ENCODE peak calls at places on chromosomes 6 and 20, in six cellular contexts. C, V, F, L, R and U are unnamed samples.

GRCh38 chr6:52216932-52217331 is 27.4 kb downstream of the IL17F start:
- DNase-seq in C (no peak), V (no peak), F (no peak), L (no peak), R (no peak), U (no peak)

GRCh38 chr6:110878751-110879539 is 4.4 kb downstream of the AMD1 start:
- DNase-seq in C (no peak), V (peak), F (peak), L (peak), R (no peak), U (no peak)

GRCh38 chr20:2242678-2243077 is 53.1 kb upstream of the TGM3 start:
- DNase-seq in C (no peak), V (no peak), F (no peak), L (no peak), R (no peak), U (no peak)

GRCh38 chr6:105872244-105872643 is 213.9 kb upstream of the PRDM1 start:
- DNase-seq in C (no peak), V (no peak), F (no peak), L (no peak), R (no peak), U (no peak)

GRCh38 chr6:161429921-161430490 is 156.1 kb upstream of the AGPAT4 start:
- DNase-seq in C (no peak), V (no peak), F (no peak), L (peak), R (no peak), U (no peak)

GRCh38 chr20:19022791-19023448 is 189.5 kb upstream of the SLC24A3 start:
- DNase-seq in C (no peak), V (no peak), F (no peak), L (no peak), R (no peak), U (no peak)

GRCh38 chr20:1401431-1401907 is 8.6 kb upstream of the FKBP1A start:
- DNase-seq in C (no peak), V (no peak), F (no peak), L (no peak), R (no peak), U (no peak)

GRCh38 chr6:98941319-98941718 is 6.4 kb downstream of the FBXL4 start:
- DNase-seq in C (no peak), V (no peak), F (no peak), L (peak), R (no peak), U (no peak)

GRCh38 chr6:21331221-21331620 is 262.3 kb upstream of the SOX4 start:
- DNase-seq in C (peak), V (no peak), F (no peak), L (no peak), R (no peak), U (no peak)

GRCh38 chr6:21327326-21328140 is 266.0 kb upstream of the SOX4 start:
- DNase-seq in C (no peak), V (no peak), F (no peak), L (no peak), R (no peak), U (no peak)

GRCh38 chr6:21337263-21337662 is 256.3 kb upstream of the SOX4 start:
- DNase-seq in C (no peak), V (no peak), F (no peak), L (no peak), R (no peak), U (no peak)

GRCh38 chr6:21333715-21334114 is 259.8 kb upstream of the SOX4 start:
- DNase-seq in C (no peak), V (no peak), F (no peak), L (no peak), R (no peak), U (no peak)

GRCh38 chr6:21332077-21332476 is 261.5 kb upstream of the SOX4 start:
- DNase-seq in C (no peak), V (no peak), F (no peak), L (no peak), R (no peak), U (no peak)
- TF ChIP-seq CTCF in C (no peak), V (no peak), F (peak), L (no peak), R (no peak), U (no peak)

GRCh38 chr6:3162067-3162497 is 4.7 kb upstream of the TUBB2A start:
- DNase-seq in C (peak), V (no peak), F (no peak), L (peak), R (no peak), U (no peak)
- TF ChIP-seq CTCF in C (no peak), V (no peak), F (no peak), L (no peak), R (no peak), U (no peak)

GRCh38 chr6:4466260-4466659 is 309.9 kb upstream of the CDYL start:
- DNase-seq in C (peak), V (no peak), F (no peak), L (no peak), R (no peak), U (no peak)

GRCh38 chr6:4472222-4472621 is 304.0 kb upstream of the CDYL start:
- DNase-seq in C (no peak), V (no peak), F (no peak), L (no peak), R (no peak), U (no peak)

GRCh38 chr6:4464638-4465037 is 311.6 kb upstream of the CDYL start:
- DNase-seq in C (no peak), V (no peak), F (no peak), L (no peak), R (no peak), U (no peak)

GRCh38 chr6:4470698-4471210 is 305.4 kb upstream of the CDYL start:
- DNase-seq in C (no peak), V (no peak), F (no peak), L (no peak), R (no peak), U (no peak)

GRCh38 chr6:4466769-4467480 is 309.3 kb upstream of the CDYL start:
- DNase-seq in C (no peak), V (no peak), F (no peak), L (peak), R (no peak), U (no peak)
- TF ChIP-seq CTCF in C (no peak), V (no peak), F (peak), L (peak), R (no peak), U (no peak)

GRCh38 chr6:73455865-73456629 is 4.0 kb upstream of the CGAS start:
- DNase-seq in C (no peak), V (no peak), F (no peak), L (peak), R (no peak), U (no peak)

GRCh38 chr6:73461537-73462350 is at the start of gene MTO1:
- DNase-seq in C (peak), V (peak), F (peak), L (peak), R (peak), U (peak)

DNA sequence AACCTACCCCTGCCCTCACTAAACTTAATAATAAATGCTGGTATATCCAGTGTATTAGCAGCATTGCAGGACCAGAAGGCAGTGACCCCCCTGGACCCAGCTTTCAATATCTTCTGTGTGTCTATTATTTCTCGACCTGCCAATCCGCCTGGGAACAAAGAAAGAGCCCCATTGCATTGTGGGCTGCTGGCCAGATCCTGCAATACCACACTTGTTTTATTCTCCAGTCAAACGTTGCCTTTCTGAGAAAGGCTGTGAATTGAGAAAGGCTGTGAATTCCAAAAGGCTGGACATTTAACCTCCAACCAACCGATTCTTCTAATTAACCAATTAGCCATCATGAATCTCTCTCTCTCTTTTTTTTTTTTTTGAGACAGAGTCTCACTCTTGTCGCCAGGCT is 1.5 kb upstream of the MTO1 start:
- DNase-seq in C (no peak), V (no peak), F (peak), L (no peak), R (no peak), U (no peak)
- TF ChIP-seq CTCF in C (no peak), V (no peak), F (no peak), L (no peak), R (no peak), U (no peak)

GRCh38 chr20:10318625-10319024 is 100.0 kb downstream of the SNAP25 start:
- DNase-seq in C (no peak), V (no peak), F (no peak), L (no peak), R (no peak), U (no peak)

GRCh38 chr20:10314198-10314597 is 95.6 kb downstream of the SNAP25 start:
- DNase-seq in C (no peak), V (no peak), F (no peak), L (peak), R (no peak), U (no peak)

GRCh38 chr20:10313701-10314100 is 95.1 kb downstream of the SNAP25 start:
- DNase-seq in C (no peak), V (no peak), F (no peak), L (no peak), R (no peak), U (no peak)

GRCh38 chr20:10315138-10315537 is 96.5 kb downstream of the SNAP25 start:
- DNase-seq in C (no peak), V (no peak), F (no peak), L (no peak), R (no peak), U (no peak)

DNA sequence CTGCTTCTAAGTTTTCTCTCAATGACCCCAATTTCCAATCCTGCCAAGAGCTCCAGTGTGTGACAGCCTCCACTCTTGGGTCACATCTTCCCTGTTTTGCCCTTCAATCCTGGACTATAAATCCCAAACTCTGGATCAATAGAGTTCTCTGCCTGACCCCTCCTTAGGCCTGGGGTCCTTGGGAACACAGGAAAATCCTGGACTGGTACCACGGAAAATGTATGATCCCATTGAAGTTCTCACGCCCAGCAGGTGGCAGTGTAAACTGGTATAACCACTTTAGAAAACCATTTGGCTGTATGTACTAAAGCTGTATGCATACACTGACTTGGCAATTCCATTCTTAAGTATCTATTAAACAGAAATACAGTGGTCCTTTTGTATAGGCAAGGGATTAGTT is 98.0 kb downstream of the SNAP25 start:
- DNase-seq in C (peak), V (no peak), F (no peak), L (peak), R (no peak), U (no peak)
- TF ChIP-seq CTCF in C (no peak), V (no peak), F (peak), L (peak), R (peak), U (no peak)